ENCODE peak calls at places on chromosome 18, in nine cellular contexts. J is NCI-H345, Q is GM12878, V is WTC11, X is ELF-1, T is KBM-7, P is adipocyte, F is thyroid gland, C is activated T-cell treated with anti-CD3 and anti-CD28 coated beads for 48 hours. B is an unnamed sample.

GRCh38 chr18:31685097-31686082 is 1.0 kb upstream of the B4GALT6 start:
- DNase-seq in P (peak), X (peak), C (peak), V (peak), Q (peak), T (peak), F (peak), J (peak), B (peak)

GRCh38 chr18:2657788-2658458 is 2.4 kb downstream of the SMCHD1 start:
- DNase-seq in P (peak), V (no peak), F (no peak), Q (no peak), C (no peak), J (no peak), T (peak), X (no peak), B (no peak)

GRCh38 chr18:72140007-72140406 is 404.1 kb downstream of the CBLN2 start:
- DNase-seq in T (no peak), F (no peak), Q (no peak), C (no peak), P (no peak), X (no peak), V (no peak), J (no peak), B (no peak)

GRCh38 chr18:23918395-23919032 is 96.0 kb upstream of the TTC39C start:
- DNase-seq in X (peak), T (peak), V (peak), Q (no peak), J (peak), C (peak), P (peak), F (peak), B (peak)

GRCh38 chr18:50393802-50394201 is 19.0 kb downstream of the SKA1 start:
- DNase-seq in F (no peak), P (no peak), J (no peak), Q (no peak), X (no peak), C (no peak), V (no peak), T (no peak), B (no peak)

GRCh38 chr18:28041366-28041765 is 135.6 kb downstream of the CDH2 start:
- DNase-seq in J (no peak), P (peak), F (no peak), C (no peak), X (peak), Q (no peak), V (no peak), T (no peak), B (no peak)

GRCh38 chr18:63795611-63796010 is 20.4 kb downstream of the SERPINB7 start:
- DNase-seq in X (no peak), F (no peak), V (no peak), P (no peak), C (no peak), T (no peak), Q (no peak), J (no peak), B (no peak)

GRCh38 chr18:3456686-3457069 is 6.7 kb downstream of the TGIF1 start:
- DNase-seq in J (peak), Q (no peak), C (no peak), V (no peak), X (no peak), T (no peak), P (no peak), F (no peak), B (no peak)

GRCh38 chr18:22796069-22796468 is 137.1 kb upstream of the RBBP8 start:
- DNase-seq in V (no peak), F (no peak), Q (no peak), C (no peak), X (no peak), J (no peak), T (no peak), P (peak), B (no peak)

GRCh38 chr18:56382541-56382940 is 255.9 kb downstream of the TXNL1 start:
- DNase-seq in Q (no peak), T (no peak), V (no peak), P (no peak), X (no peak), F (peak), C (no peak), J (no peak), B (no peak)

GRCh38 chr18:6729247-6730091 is at the start of gene ARHGAP28:
- DNase-seq in X (peak), Q (no peak), J (peak), C (peak), P (peak), F (peak), V (peak), T (peak), B (peak)

GRCh38 chr18:45222200-45222599 is 393.1 kb upstream of the SLC14A2 start:
- DNase-seq in F (no peak), X (no peak), P (peak), V (no peak), C (no peak), T (no peak), J (no peak), Q (no peak), B (no peak)

GRCh38 chr18:76544511-76545350 is 49.7 kb upstream of the ZNF516 start:
- DNase-seq in C (no peak), T (no peak), F (no peak), V (no peak), P (no peak), Q (no peak), X (peak), J (no peak), B (no peak)

GRCh38 chr18:57059366-57059765 is 87.5 kb upstream of the BOD1L2 start:
- DNase-seq in Q (no peak), C (no peak), F (no peak), V (no peak), X (no peak), T (no peak), P (no peak), J (no peak), B (no peak)

GRCh38 chr18:13267517-13267916 is 49.0 kb downstream of the LDLRAD4 start:
- DNase-seq in C (no peak), X (peak), J (no peak), V (no peak), T (no peak), Q (no peak), F (no peak), P (no peak), B (no peak)

GRCh38 chr18:14577971-14578370 is 34.6 kb upstream of the POTEC start:
- DNase-seq in C (no peak), T (no peak), F (no peak), P (no peak), V (no peak), J (no peak), X (no peak), Q (no peak), B (no peak)

GRCh38 chr18:66473882-66474281 is 130.0 kb downstream of the CDH19 start:
- DNase-seq in X (no peak), C (no peak), J (no peak), T (no peak), Q (no peak), P (no peak), F (no peak), V (no peak), B (no peak)

GRCh38 chr18:61589724-61590065 is 256.5 kb downstream of the CDH20 start:
- DNase-seq in T (no peak), X (no peak), P (peak), C (no peak), F (no peak), V (no peak), Q (no peak), J (no peak), B (no peak)

GRCh38 chr18:32201936-32202335 is 12.1 kb downstream of the MEP1B start:
- DNase-seq in F (no peak), V (no peak), T (no peak), Q (no peak), P (no peak), C (no peak), X (no peak), J (no peak), B (no peak)

GRCh38 chr18:79333046-79333445 is 62.7 kb upstream of the NFATC1 start:
- DNase-seq in C (no peak), Q (no peak), X (no peak), F (no peak), T (no peak), J (no peak), P (no peak), V (no peak), B (no peak)

GRCh38 chr18:46764586-46764985 is 7.7 kb upstream of the ST8SIA5 start:
- DNase-seq in T (no peak), X (no peak), Q (no peak), J (no peak), C (no peak), V (no peak), P (no peak), F (no peak), B (no peak)

B was measured in stimulated activated naive B cell treated with anti-CD40 and anti-IgM and Interleukin-4, amounts not matched to agents 10 μg/mL and 1 μg/mL and 100 μg/mL, for 72 hours.